ENCODE peak calls at places on chromosome 20, in nine cellular contexts. I is CD4-positive, alpha-beta memory T cell; W is testis; O is mucosa of descending colon; L is HepG2; P is left lung; B is PC-9; R is heart right ventricle; Y is HCT116. E is an unnamed sample.

GRCh38 chr20:3890410-3890751 is 1.2 kb downstream of the PANK2 start:
- DNase-seq in I (no peak), W (no peak), O (no peak), L (peak; percentile 48), P (no peak), B (no peak), R (no peak), Y (no peak), E (no peak)

GRCh38 chr20:38216201-38216600 is 44.3 kb downstream of the KIAA1755 start:
- DNase-seq in I (no peak), W (no peak), O (no peak), L (no peak), P (peak; percentile 24), B (no peak), R (no peak), Y (no peak), E (no peak)

GRCh38 chr20:23242556-23243180 is 107.9 kb upstream of the NXT1 start:
- DNase-seq in I (no peak), W (no peak), O (no peak), L (no peak), P (no peak), B (no peak), R (no peak), Y (no peak), E (no peak)

GRCh38 chr20:46347831-46348230 is 39.5 kb upstream of the CDH22 start:
- DNase-seq in I (no peak), W (no peak), O (no peak), L (no peak), P (no peak), B (no peak), R (no peak), Y (no peak), E (no peak)

GRCh38 chr20:21511850-21512633 is 1.8 kb downstream of the NKX2-2 start:
- DNase-seq in I (no peak), W (no peak), O (no peak), L (no peak), P (no peak), B (no peak), R (no peak), Y (no peak), E (no peak)

GRCh38 chr20:61949363-61949713 is 116.3 kb downstream of the TAF4 start:
- DNase-seq in I (no peak), W (no peak), O (peak; percentile 29), L (no peak), P (no peak), B (no peak), R (no peak), Y (no peak), E (peak; percentile 36)

GRCh38 chr20:47688385-47689381 is 96.6 kb downstream of the SULF2 start:
- DNase-seq in I (no peak), W (no peak), O (no peak), L (no peak), P (no peak), B (no peak), R (no peak), Y (no peak), E (no peak)

GRCh38 chr20:63833776-63834544 is 2.9 kb upstream of the ZBTB46 start:
- DNase-seq in I (no peak), W (no peak), O (no peak), L (no peak), P (no peak), B (no peak), R (no peak), Y (no peak), E (no peak)

GRCh38 chr20:54221383-54221782 is 13.5 kb downstream of the PFDN4 start:
- DNase-seq in I (peak; percentile 20), W (no peak), O (no peak), L (no peak), P (no peak), B (no peak), R (no peak), Y (no peak), E (peak; percentile 74)

GRCh38 chr20:15658295-15658694 is 915.0 kb downstream of the KIF16B start:
- DNase-seq in I (no peak), W (no peak), O (no peak), L (no peak), P (no peak), B (no peak), R (no peak), Y (no peak), E (no peak)

GRCh38 chr20:36991708-36992107 is 40.2 kb upstream of the SAMHD1 start:
- DNase-seq in I (no peak), W (no peak), O (no peak), L (no peak), P (no peak), B (no peak), R (no peak), Y (no peak), E (no peak)

DNA sequence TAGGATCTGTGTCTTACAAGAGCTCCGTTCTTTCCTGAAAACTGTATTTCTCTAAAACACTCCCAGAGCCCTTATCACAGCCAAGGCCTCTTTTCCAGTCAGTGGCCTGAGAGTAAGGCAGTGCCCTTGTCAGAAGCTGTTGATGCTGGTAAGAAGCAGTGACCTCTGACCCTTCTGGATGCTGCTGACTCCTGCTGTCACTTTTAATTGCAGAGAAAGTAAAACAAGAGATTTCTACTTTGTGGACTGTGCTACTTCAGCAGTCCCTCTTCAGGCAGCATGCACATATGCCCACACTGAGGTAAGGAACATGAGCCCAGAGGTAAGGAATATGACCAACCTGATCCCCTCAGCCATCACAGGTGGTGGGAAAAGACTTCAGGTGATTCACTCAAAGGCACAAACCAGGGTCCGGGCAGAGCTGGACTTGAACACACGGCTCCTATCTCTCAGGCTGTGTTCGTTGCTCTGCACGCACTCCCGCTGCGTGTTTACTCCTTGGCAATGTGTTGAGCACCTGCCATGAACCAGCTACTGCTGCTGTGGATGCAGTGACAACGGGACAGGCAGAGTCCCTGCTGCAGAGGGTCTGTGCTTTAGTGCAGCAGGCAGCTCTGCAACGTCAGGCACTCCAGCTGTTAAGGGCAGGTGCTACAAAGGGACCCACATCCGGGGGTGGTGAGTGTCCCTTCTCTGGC is 201.9 kb upstream of the CST7 start:
- DNase-seq in I (no peak), W (no peak), O (no peak), L (no peak), P (no peak), B (no peak), R (no peak), Y (no peak), E (peak; percentile 16)
- H3K4me1 ChIP-seq in I (no peaks in the 10 kb centered on the region), W (no peaks in the 10 kb centered on the region), O (peaks cover 5% of the 10 kb centered on the region), L (no peaks in the 10 kb centered on the region), P (no peaks in the 10 kb centered on the region), B (peaks cover 19% of the 10 kb centered on the region), R (no peaks in the 10 kb centered on the region), Y (peaks cover 12% of the 10 kb centered on the region), E (no peaks in the 10 kb centered on the region)

DNA sequence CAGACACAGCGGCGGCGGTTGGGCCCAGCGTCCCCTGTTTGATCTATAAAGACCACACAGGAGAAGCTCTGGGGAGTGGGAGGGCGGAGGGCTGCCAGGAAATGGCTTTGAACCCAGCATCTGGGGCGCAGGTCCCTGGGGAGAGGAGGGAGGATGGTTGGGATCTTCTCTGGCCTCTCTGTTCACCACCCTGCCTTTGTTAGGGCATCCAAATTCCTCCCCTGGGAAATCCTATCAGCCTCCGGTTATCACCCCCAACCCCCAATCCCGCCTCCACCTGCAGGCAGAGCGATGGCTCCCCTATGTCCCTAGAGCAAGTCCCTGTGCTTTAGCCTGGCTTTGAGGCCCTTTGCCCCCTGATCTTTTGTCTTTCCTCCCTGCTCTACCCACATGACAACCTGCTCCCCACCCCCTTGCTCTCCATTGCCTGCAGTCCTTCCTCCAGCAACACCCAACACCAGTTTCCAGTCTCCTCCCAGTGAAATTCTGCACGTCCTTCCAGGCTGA is 7.1 kb downstream of the XKR7 start:
- DNase-seq in I (no peak), W (no peak), O (no peak), L (no peak), P (no peak), B (no peak), R (no peak), Y (no peak), E (no peak)
- H3K4me3 ChIP-seq in I (no peak overlapping the region), W (no peak overlapping the region), O (no peak overlapping the region), L (no peak overlapping the region), P (no peak overlapping the region), B (no peak overlapping the region), R (no peak overlapping the region), Y (no peak overlapping the region), E (no peak overlapping the region)

DNA sequence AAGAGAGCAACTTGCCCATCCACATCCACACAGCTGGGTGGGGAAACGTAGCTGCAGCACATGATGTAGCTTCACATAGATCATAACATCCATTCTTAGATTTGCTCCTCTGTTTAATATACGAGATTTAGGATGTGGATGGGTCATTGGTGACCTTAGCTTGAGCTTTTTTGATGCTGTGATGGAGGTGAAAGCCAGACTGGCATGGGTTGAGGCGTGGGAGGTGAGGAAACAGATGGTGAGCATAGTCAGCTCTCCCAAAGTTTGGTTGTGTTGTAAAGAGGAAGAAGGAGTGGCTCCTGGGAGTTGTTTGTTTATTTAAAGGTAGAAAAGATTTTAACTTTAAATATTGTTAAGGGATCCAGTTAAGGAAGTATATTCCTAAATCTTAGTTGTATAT is 5.3 kb downstream of the ARFGEF2 start:
- DNase-seq in I (no peak), W (no peak), O (no peak), L (no peak), P (no peak), B (no peak), R (no peak), Y (no peak), E (no peak)
- H3K4me1 ChIP-seq in I (peaks cover 27% of the 10 kb centered on the region), W (peaks cover 32% of the 10 kb centered on the region), O (peaks cover 68% of the 10 kb centered on the region), L (peaks cover 70% of the 10 kb centered on the region), P (peaks cover 65% of the 10 kb centered on the region), B (peaks cover 32% of the 10 kb centered on the region), R (peaks cover 91% of the 10 kb centered on the region), Y (peaks cover 44% of the 10 kb centered on the region), E (peaks cover 52% of the 10 kb centered on the region)

GRCh38 chr20:25985597-25985996 is 288.9 kb upstream of the ZNF337 start:
- DNase-seq in I (no peak), W (no peak), O (no peak), L (no peak), P (no peak), B (no peak), R (no peak), Y (no peak), E (no peak)
- H3K4me3 ChIP-seq in I (no peak overlapping the region), W (peak overlapping the region; percentile 32), O (no peak overlapping the region), L (no peak overlapping the region), P (no peak overlapping the region), B (no peak overlapping the region), R (no peak overlapping the region), Y (no peak overlapping the region), E (no peak overlapping the region)

E was measured in right lobe of liver.